ENCODE peak calls at places on chromosome 19, in nine cellular contexts. T, Q, S, V, H, X, D, W and I are unnamed samples.

GRCh38 chr19:3576696-3577443 is 4.1 kb downstream of the HMG20B start:
- DNase-seq in T (peak), Q (peak), S (no peak), V (no peak), H (no peak), X (no peak), D (peak), W (no peak), I (no peak)

GRCh38 chr19:7516281-7516862 is 469 bp downstream of the ZNF358 start:
- DNase-seq in T (no peak), Q (no peak), S (no peak), V (no peak), H (no peak), X (no peak), D (peak), W (no peak), I (no peak)

GRCh38 chr19:4910594-4911273 is 1.4 kb downstream of the UHRF1 start:
- DNase-seq in T (peak), Q (peak), S (no peak), V (peak), H (no peak), X (no peak), D (peak), W (peak), I (no peak)

GRCh38 chr19:53870485-53870844 is 2.8 kb downstream of the MYADM start:
- DNase-seq in T (no peak), Q (peak), S (no peak), V (peak), H (no peak), X (no peak), D (peak), W (no peak), I (no peak)

GRCh38 chr19:35903550-35904179 is 1.3 kb downstream of the HCST start:
- DNase-seq in T (peak), Q (peak), S (peak), V (peak), H (peak), X (no peak), D (peak), W (peak), I (peak)

GRCh38 chr19:39692822-39693221 is 11.5 kb upstream of the LGALS14 start:
- DNase-seq in T (no peak), Q (no peak), S (no peak), V (no peak), H (no peak), X (no peak), D (no peak), W (no peak), I (no peak)

GRCh38 chr19:10018219-10018618 is 4.9 kb downstream of the RDH8 start:
- DNase-seq in T (no peak), Q (peak), S (no peak), V (no peak), H (no peak), X (no peak), D (no peak), W (no peak), I (no peak)

GRCh38 chr19:19418548-19419260 is 13.2 kb downstream of the GATAD2A start:
- DNase-seq in T (no peak), Q (peak), S (no peak), V (no peak), H (no peak), X (no peak), D (no peak), W (no peak), I (no peak)

GRCh38 chr19:3375221-3376088 is 9.1 kb downstream of the NFIC start:
- DNase-seq in T (peak), Q (peak), S (no peak), V (no peak), H (no peak), X (no peak), D (no peak), W (no peak), I (no peak)